ENCODE peak calls at places on chromosomes 6 and 20, in ten cellular contexts. M is OCI-LY7; C is NCI-H1092; V is GM06990; Q is stimulated activated CD4-positive, alpha-beta T cell treated with anti-CD3 and anti-CD28 coated beads, Interleukin-1b, Interleukin-23, amount 100 ng/mL, for 48 hours; T is HT1080; K is fibroblast of the conjunctiva; H is NCI-H2081; O is islet precursor cell; J is posterior cingulate gyrus. B is an unnamed sample.

GRCh38 chr6:108250240-108250866 is 10.5 kb downstream of the SNX3 start:
- DNase-seq in M (peak), C (no peak), V (peak), Q (no peak), T (peak), K (no peak), H (no peak), O (no peak), J (no peak), B (no peak)

GRCh38 chr20:64121586-64121985 is 14.2 kb upstream of the NPBWR2 start:
- DNase-seq in M (no peak), C (no peak), V (no peak), Q (no peak), T (no peak), K (no peak), H (no peak), O (no peak), J (peak), B (no peak)

GRCh38 chr6:16712250-16712930 is 48.9 kb downstream of the ATXN1 start:
- DNase-seq in M (no peak), C (no peak), V (peak), Q (peak), T (peak), K (no peak), H (no peak), O (peak), J (no peak), B (no peak)

GRCh38 chr6:119318730-119319129 is 30.8 kb downstream of the MAN1A1 start:
- DNase-seq in M (no peak), C (no peak), V (no peak), Q (no peak), T (no peak), K (no peak), H (no peak), O (no peak), J (no peak), B (no peak)

GRCh38 chr6:69378326-69378725 is 418.5 kb downstream of the LMBRD1 start:
- DNase-seq in M (no peak), C (no peak), V (no peak), Q (no peak), T (no peak), K (no peak), H (no peak), O (no peak), J (no peak), B (no peak)

GRCh38 chr20:39049684-39050554 is 87.8 kb downstream of the DHX35 start:
- DNase-seq in M (peak), C (peak), V (peak), Q (peak), T (peak), K (peak), H (peak), O (peak), J (peak), B (peak)

GRCh38 chr6:137715589-137716045 is 151.4 kb upstream of the TNFAIP3 start:
- DNase-seq in M (no peak), C (no peak), V (no peak), Q (no peak), T (no peak), K (no peak), H (no peak), O (no peak), J (no peak), B (no peak)

GRCh38 chr6:12152023-12152960 is 137.9 kb upstream of the EDN1 start:
- DNase-seq in M (no peak), C (no peak), V (no peak), Q (no peak), T (no peak), K (no peak), H (no peak), O (no peak), J (no peak), B (no peak)

GRCh38 chr6:5094327-5094726 is 9.2 kb downstream of the PPP1R3G start:
- DNase-seq in M (no peak), C (no peak), V (no peak), Q (no peak), T (peak), K (peak), H (no peak), O (no peak), J (no peak), B (peak)

GRCh38 chr6:84766796-84767590 is 2.6 kb upstream of the TBX18 start:
- DNase-seq in M (no peak), C (no peak), V (no peak), Q (no peak), T (no peak), K (no peak), H (no peak), O (peak), J (peak), B (no peak)

GRCh38 chr6:89221109-89221508 is 4.0 kb upstream of the GABRR1 start:
- DNase-seq in M (no peak), C (no peak), V (no peak), Q (no peak), T (no peak), K (no peak), H (no peak), O (no peak), J (no peak), B (no peak)

GRCh38 chr20:58453391-58453790 is 61.8 kb downstream of the APCDD1L start:
- DNase-seq in M (no peak), C (no peak), V (no peak), Q (no peak), T (no peak), K (no peak), H (no peak), O (no peak), J (no peak), B (no peak)

GRCh38 chr6:40540790-40541189 is 46.4 kb downstream of the LRFN2 start:
- DNase-seq in M (no peak), C (no peak), V (no peak), Q (no peak), T (no peak), K (no peak), H (no peak), O (no peak), J (no peak), B (no peak)

GRCh38 chr6:107061125-107062020 is 33.4 kb downstream of the MTRES1 start:
- DNase-seq in M (peak), C (no peak), V (no peak), Q (peak), T (no peak), K (no peak), H (no peak), O (no peak), J (peak), B (no peak)

GRCh38 chr20:57065646-57066045 is 200.8 kb downstream of the BMP7 start:
- DNase-seq in M (no peak), C (no peak), V (no peak), Q (no peak), T (no peak), K (no peak), H (no peak), O (peak), J (no peak), B (no peak)

GRCh38 chr6:153000243-153000642 is 2.3 kb downstream of the MTRF1L start:
- DNase-seq in M (no peak), C (no peak), V (no peak), Q (no peak), T (no peak), K (no peak), H (no peak), O (no peak), J (no peak), B (no peak)

GRCh38 chr6:125375013-125375412 is 73.2 kb upstream of the HDDC2 start:
- DNase-seq in M (no peak), C (no peak), V (no peak), Q (no peak), T (no peak), K (no peak), H (no peak), O (no peak), J (no peak), B (no peak)

GRCh38 chr6:34285571-34285970 is 36.8 kb upstream of the SMIM29 start:
- DNase-seq in M (no peak), C (no peak), V (no peak), Q (no peak), T (no peak), K (no peak), H (no peak), O (no peak), J (no peak), B (no peak)

GRCh38 chr6:92989656-92990055 is 429.7 kb downstream of the EPHA7 start:
- DNase-seq in M (no peak), C (no peak), V (no peak), Q (no peak), T (peak), K (no peak), H (no peak), O (no peak), J (no peak), B (no peak)

GRCh38 chr6:10383312-10384063 is 31.4 kb downstream of the TFAP2A start:
- DNase-seq in M (no peak), C (no peak), V (no peak), Q (no peak), T (no peak), K (no peak), H (peak), O (peak), J (no peak), B (no peak)

GRCh38 chr6:102355578-102355977 is 962.1 kb downstream of the GRIK2 start:
- DNase-seq in M (no peak), C (no peak), V (no peak), Q (no peak), T (no peak), K (no peak), H (no peak), O (no peak), J (no peak), B (no peak)

GRCh38 chr6:165052561-165053500 is 256.6 kb downstream of the C6orf118 start:
- DNase-seq in M (no peak), C (no peak), V (no peak), Q (no peak), T (no peak), K (no peak), H (no peak), O (no peak), J (no peak), B (no peak)

GRCh38 chr20:62501801-62502495 is 26.2 kb upstream of the GATA5 start:
- DNase-seq in M (no peak), C (no peak), V (peak), Q (peak), T (peak), K (peak), H (no peak), O (no peak), J (no peak), B (no peak)

GRCh38 chr6:149960488-149960887 is 3.3 kb upstream of the ULBP1 start:
- DNase-seq in M (no peak), C (no peak), V (no peak), Q (no peak), T (no peak), K (no peak), H (no peak), O (peak), J (no peak), B (no peak)

GRCh38 chr20:58669287-58670006 is 18.4 kb downstream of the STX16 start:
- DNase-seq in M (peak), C (no peak), V (no peak), Q (no peak), T (no peak), K (no peak), H (no peak), O (peak), J (no peak), B (no peak)

GRCh38 chr6:161236091-161236633 is 37.7 kb downstream of the AGPAT4 start:
- DNase-seq in M (no peak), C (no peak), V (peak), Q (no peak), T (no peak), K (no peak), H (no peak), O (no peak), J (no peak), B (no peak)

GRCh38 chr6:18379376-18380117 is 7.6 kb upstream of the RNF144B start:
- DNase-seq in M (peak), C (no peak), V (no peak), Q (no peak), T (no peak), K (no peak), H (no peak), O (no peak), J (no peak), B (no peak)

GRCh38 chr6:134175532-134176282 is 123.3 kb upstream of the SLC2A12 start:
- DNase-seq in M (no peak), C (no peak), V (no peak), Q (peak), T (peak), K (no peak), H (no peak), O (peak), J (peak), B (no peak)

GRCh38 chr6:28988536-28989415 is 16.3 kb downstream of the ZNF311 start:
- DNase-seq in M (no peak), C (no peak), V (peak), Q (peak), T (peak), K (peak), H (peak), O (peak), J (peak), B (no peak)

GRCh38 chr6:4264076-4264475 is 128.7 kb upstream of the ECI2 start:
- DNase-seq in M (no peak), C (no peak), V (no peak), Q (no peak), T (no peak), K (no peak), H (no peak), O (no peak), J (no peak), B (no peak)

GRCh38 chr6:144305985-144306384 is 20.9 kb downstream of the UTRN start:
- DNase-seq in M (no peak), C (no peak), V (no peak), Q (no peak), T (peak), K (no peak), H (no peak), O (no peak), J (no peak), B (no peak)

GRCh38 chr6:56833873-56834272 is 121.0 kb upstream of the BEND6 start:
- DNase-seq in M (no peak), C (no peak), V (no peak), Q (no peak), T (no peak), K (no peak), H (no peak), O (no peak), J (no peak), B (no peak)

GRCh38 chr20:32681175-32682084 is 7.7 kb upstream of the C20orf203 start:
- DNase-seq in M (peak), C (peak), V (no peak), Q (no peak), T (peak), K (no peak), H (peak), O (peak), J (peak), B (no peak)

GRCh38 chr6:11890849-11891248 is 112.2 kb upstream of the ADTRP start:
- DNase-seq in M (no peak), C (no peak), V (no peak), Q (no peak), T (no peak), K (no peak), H (no peak), O (no peak), J (no peak), B (no peak)

GRCh38 chr6:33993653-33994052 is 152.2 kb downstream of the GRM4 start:
- DNase-seq in M (no peak), C (no peak), V (no peak), Q (no peak), T (no peak), K (no peak), H (no peak), O (no peak), J (peak), B (no peak)